ENCODE peak calls at places on chromosomes 4 and X, in eight cellular contexts. K is T-helper 9 cell; J is uterus; C is stimulated activated naive B cell treated with anti-CD40 and anti-IgM and Interleukin-4, amounts not matched to agents 10 μg/mL and 1 μg/mL and 100 μg/mL, for 72 hours; M is NCI-H2029; P is GM19239; I is CD4-positive, alpha-beta memory T cell; U is NCI-H510A. W is an unnamed sample.

GRCh38 chr4:149311076-149311475 is 504.6 kb downstream of the IQCM start:
- DNase-seq in C (no peak), I (no peak), U (no peak), P (no peak), M (no peak), K (no peak), J (no peak), W (no peak)

GRCh38 chr4:874971-875817 is 49.3 kb upstream of the CPLX1 start:
- DNase-seq in I (no peak), U (no peak), C (no peak), K (no peak), P (no peak), J (no peak), M (no peak), W (no peak)

GRCh38 chr4:137376312-137376711 is 156.0 kb downstream of the PCDH18 start:
- DNase-seq in M (no peak), U (no peak), I (no peak), J (no peak), K (no peak), P (no peak), C (no peak), W (no peak)

GRCh38 chr4:186765138-186765537 is 41.5 kb upstream of the FAT1 start:
- DNase-seq in C (no peak), M (no peak), I (no peak), U (no peak), K (no peak), P (no peak), J (no peak), W (no peak)

GRCh38 chr4:23382880-23383279 is 507.0 kb downstream of the PPARGC1A start:
- DNase-seq in M (no peak), C (no peak), K (no peak), P (no peak), J (no peak), U (no peak), I (no peak), W (no peak)

GRCh38 chrX:120604359-120604782 is 470 bp downstream of the MCTS1 start:
- DNase-seq in C (no peak), U (peak), J (no peak), P (peak), I (peak), K (peak), M (peak), W (peak)

GRCh38 chrX:102845020-102845419 is 92.1 kb upstream of the RAB40AL start:
- DNase-seq in J (no peak), U (no peak), C (no peak), P (no peak), M (no peak), K (no peak), I (no peak), W (no peak)

GRCh38 chr4:66639361-66639760 is 905.9 kb downstream of the CENPC start:
- DNase-seq in K (no peak), I (no peak), P (no peak), M (no peak), J (no peak), C (no peak), U (no peak), W (no peak)

GRCh38 chrX:136204571-136204970 is 46.6 kb downstream of the MAP7D3 start:
- DNase-seq in I (peak), P (no peak), K (peak), U (no peak), M (no peak), C (no peak), J (no peak), W (no peak)

GRCh38 chr4:76078033-76078613 is 3.6 kb downstream of the ART3 start:
- DNase-seq in K (no peak), P (no peak), J (no peak), C (no peak), M (no peak), I (no peak), U (no peak), W (no peak)

GRCh38 chr4:113683143-113683542 is 78.4 kb downstream of the CAMK2D start:
- DNase-seq in C (peak), K (peak), M (peak), P (peak), J (no peak), I (peak), U (peak), W (peak)

GRCh38 chr4:152657657-152658056 is 22.1 kb downstream of the TMEM154 start:
- DNase-seq in C (no peak), U (no peak), M (no peak), J (no peak), P (no peak), K (no peak), I (no peak), W (no peak)

GRCh38 chr4:103996059-103996458 is 276.3 kb upstream of the TACR3 start:
- DNase-seq in J (no peak), M (no peak), C (no peak), K (no peak), U (no peak), I (no peak), P (no peak), W (no peak)

GRCh38 chr4:41670982-41671381 is 77.5 kb downstream of the PHOX2B start:
- DNase-seq in P (no peak), J (no peak), K (no peak), U (no peak), I (no peak), C (no peak), M (peak), W (no peak)

GRCh38 chr4:144574509-144574908 is 71.4 kb upstream of the HHIP start:
- DNase-seq in J (no peak), K (no peak), U (no peak), P (no peak), M (no peak), I (no peak), C (no peak), W (no peak)

GRCh38 chr4:140372607-140373327 is 679 bp upstream of the SCOC start:
- DNase-seq in P (peak), I (peak), M (no peak), C (peak), J (no peak), K (peak), U (no peak), W (peak)